ENCODE peak calls at places on chromosomes 13 and 19, in six cellular contexts. One of them, this sample, is unnamed.

GRCh38 chr19:41376241-41376997 is at the start of gene TMEM91:
- DNase-seq in activated CD4-positive, alpha-beta T cell treated with anti-CD3 and anti-CD28 coated beads for 4 hours: no peak
- DNase-seq in NCI-H2171: no peak
- DNase-seq in EL: no peak
- DNase-seq in fibroblast of the aortic adventitia: peak
- DNase-seq in AG09319: no peak
- DNase-seq in this sample: no peak

GRCh38 chr13:23500858-23501257 is 67.4 kb upstream of the SACS start:
- DNase-seq in EL: peak
- DNase-seq in NCI-H2171: no peak
- DNase-seq in activated CD4-positive, alpha-beta T cell treated with anti-CD3 and anti-CD28 coated beads for 4 hours: no peak
- DNase-seq in AG09319: peak
- DNase-seq in fibroblast of the aortic adventitia: peak
- DNase-seq in this sample: peak

GRCh38 chr19:50252111-50252886 is 48.9 kb downstream of the MYH14 start:
- DNase-seq in fibroblast of the aortic adventitia: no peak
- DNase-seq in activated CD4-positive, alpha-beta T cell treated with anti-CD3 and anti-CD28 coated beads for 4 hours: peak
- DNase-seq in NCI-H2171: no peak
- DNase-seq in EL: peak
- DNase-seq in AG09319: no peak
- DNase-seq in this sample: no peak

GRCh38 chr13:25037057-25037813 is 58.7 kb upstream of the PABPC3 start:
- DNase-seq in fibroblast of the aortic adventitia: peak
- DNase-seq in AG09319: peak
- DNase-seq in activated CD4-positive, alpha-beta T cell treated with anti-CD3 and anti-CD28 coated beads for 4 hours: peak
- DNase-seq in EL: peak
- DNase-seq in NCI-H2171: no peak
- DNase-seq in this sample: peak

GRCh38 chr19:54158812-54159351 is 639 bp downstream of the LENG1 start:
- DNase-seq in EL: peak
- DNase-seq in fibroblast of the aortic adventitia: peak
- DNase-seq in activated CD4-positive, alpha-beta T cell treated with anti-CD3 and anti-CD28 coated beads for 4 hours: peak
- DNase-seq in NCI-H2171: no peak
- DNase-seq in AG09319: no peak
- DNase-seq in this sample: no peak

GRCh38 chr13:96020155-96020575 is 33.0 kb downstream of the UGGT2 start:
- DNase-seq in fibroblast of the aortic adventitia: peak
- DNase-seq in NCI-H2171: no peak
- DNase-seq in EL: peak
- DNase-seq in AG09319: peak
- DNase-seq in activated CD4-positive, alpha-beta T cell treated with anti-CD3 and anti-CD28 coated beads for 4 hours: no peak
- DNase-seq in this sample: peak

GRCh38 chr19:13833330-13834265 is 38.4 kb downstream of the ZSWIM4 start:
- DNase-seq in NCI-H2171: peak
- DNase-seq in AG09319: no peak
- DNase-seq in fibroblast of the aortic adventitia: peak
- DNase-seq in activated CD4-positive, alpha-beta T cell treated with anti-CD3 and anti-CD28 coated beads for 4 hours: peak
- DNase-seq in EL: peak
- DNase-seq in this sample: no peak

GRCh38 chr13:113275387-113275786 is 21.7 kb upstream of the LAMP1 start:
- DNase-seq in activated CD4-positive, alpha-beta T cell treated with anti-CD3 and anti-CD28 coated beads for 4 hours: peak
- DNase-seq in fibroblast of the aortic adventitia: peak
- DNase-seq in NCI-H2171: peak
- DNase-seq in AG09319: peak
- DNase-seq in EL: peak
- DNase-seq in this sample: no peak

GRCh38 chr13:67554296-67554695 is 324.2 kb upstream of the PCDH9 start:
- DNase-seq in EL: no peak
- DNase-seq in NCI-H2171: no peak
- DNase-seq in AG09319: no peak
- DNase-seq in fibroblast of the aortic adventitia: no peak
- DNase-seq in activated CD4-positive, alpha-beta T cell treated with anti-CD3 and anti-CD28 coated beads for 4 hours: no peak
- DNase-seq in this sample: no peak

GRCh38 chr19:2250765-2251576 is 1.8 kb downstream of the AMH start:
- DNase-seq in EL: no peak
- DNase-seq in fibroblast of the aortic adventitia: no peak
- DNase-seq in AG09319: no peak
- DNase-seq in activated CD4-positive, alpha-beta T cell treated with anti-CD3 and anti-CD28 coated beads for 4 hours: no peak
- DNase-seq in NCI-H2171: no peak
- DNase-seq in this sample: no peak

GRCh38 chr19:11578342-11579142 is 1.1 kb upstream of the ACP5 start:
- DNase-seq in activated CD4-positive, alpha-beta T cell treated with anti-CD3 and anti-CD28 coated beads for 4 hours: peak
- DNase-seq in AG09319: no peak
- DNase-seq in NCI-H2171: no peak
- DNase-seq in fibroblast of the aortic adventitia: no peak
- DNase-seq in EL: no peak
- DNase-seq in this sample: no peak